ENCODE peak calls at places on chromosomes 12 and 14, in five cellular contexts. One of them, this sample, is unnamed.

GRCh38 chr12:14777271-14777670 is 26.0 kb downstream of the WBP11 start:
- DNase-seq in CD8-positive, alpha-beta T cell: no peak
- DNase-seq in esophagus squamous epithelium: no peak
- DNase-seq in foreskin fibroblast: peak
- DNase-seq in stimulated activated CD8-positive, alpha-beta memory T cell treated with anti-CD3 and anti-CD28 coated beads, Interleukin-15, amount 100 ng/mL, for 24 hours: no peak
- DNase-seq in this sample: no peak

GRCh38 chr12:102966200-102966941 is 8.9 kb downstream of the ASCL1 start:
- DNase-seq in stimulated activated CD8-positive, alpha-beta memory T cell treated with anti-CD3 and anti-CD28 coated beads, Interleukin-15, amount 100 ng/mL, for 24 hours: no peak
- DNase-seq in esophagus squamous epithelium: no peak
- DNase-seq in foreskin fibroblast: no peak
- DNase-seq in CD8-positive, alpha-beta T cell: no peak
- DNase-seq in this sample: no peak

GRCh38 chr14:30283822-30284446 is 275.0 kb upstream of the G2E3 start:
- DNase-seq in stimulated activated CD8-positive, alpha-beta memory T cell treated with anti-CD3 and anti-CD28 coated beads, Interleukin-15, amount 100 ng/mL, for 24 hours: no peak
- DNase-seq in foreskin fibroblast: peak
- DNase-seq in CD8-positive, alpha-beta T cell: no peak
- DNase-seq in esophagus squamous epithelium: no peak
- DNase-seq in this sample: no peak

GRCh38 chr12:52279683-52280318 is 5.4 kb downstream of the KRT86 start:
- DNase-seq in foreskin fibroblast: peak
- DNase-seq in esophagus squamous epithelium: no peak
- DNase-seq in stimulated activated CD8-positive, alpha-beta memory T cell treated with anti-CD3 and anti-CD28 coated beads, Interleukin-15, amount 100 ng/mL, for 24 hours: no peak
- DNase-seq in CD8-positive, alpha-beta T cell: no peak
- DNase-seq in this sample: no peak

GRCh38 chr12:26125451-26126339 is 858 bp upstream of the BHLHE41 start:
- DNase-seq in stimulated activated CD8-positive, alpha-beta memory T cell treated with anti-CD3 and anti-CD28 coated beads, Interleukin-15, amount 100 ng/mL, for 24 hours: no peak
- DNase-seq in CD8-positive, alpha-beta T cell: no peak
- DNase-seq in esophagus squamous epithelium: peak
- DNase-seq in foreskin fibroblast: peak
- DNase-seq in this sample: no peak

GRCh38 chr12:123916729-123917128 is 55.9 kb downstream of the CCDC92 start:
- DNase-seq in esophagus squamous epithelium: no peak
- DNase-seq in foreskin fibroblast: peak
- DNase-seq in CD8-positive, alpha-beta T cell: peak
- DNase-seq in stimulated activated CD8-positive, alpha-beta memory T cell treated with anti-CD3 and anti-CD28 coated beads, Interleukin-15, amount 100 ng/mL, for 24 hours: no peak
- DNase-seq in this sample: no peak

GRCh38 chr12:93137656-93138612 is 208.8 kb upstream of the EEA1 start:
- DNase-seq in stimulated activated CD8-positive, alpha-beta memory T cell treated with anti-CD3 and anti-CD28 coated beads, Interleukin-15, amount 100 ng/mL, for 24 hours: no peak
- DNase-seq in foreskin fibroblast: peak
- DNase-seq in esophagus squamous epithelium: no peak
- DNase-seq in CD8-positive, alpha-beta T cell: no peak
- DNase-seq in this sample: no peak

GRCh38 chr12:118337194-118337838 is 35.4 kb downstream of the TAOK3 start:
- DNase-seq in stimulated activated CD8-positive, alpha-beta memory T cell treated with anti-CD3 and anti-CD28 coated beads, Interleukin-15, amount 100 ng/mL, for 24 hours: no peak
- DNase-seq in esophagus squamous epithelium: no peak
- DNase-seq in CD8-positive, alpha-beta T cell: no peak
- DNase-seq in foreskin fibroblast: peak
- DNase-seq in this sample: no peak

This sample was measured in activated effector memory CD4-positive, alpha-beta T cell treated with Interleukin-2 at 50 U/mL for 16 hours.